ENCODE peak calls at places on chromosomes 4 and X, in six cellular contexts. B, N, T, C, D and Q are unnamed samples.

GRCh38 chrX:107450823-107451509 is 1.5 kb downstream of the FRMPD3 start:
- DNase-seq in B (no peak), N (peak), T (no peak), C (peak), D (peak), Q (no peak)

GRCh38 chr4:41957634-41958033 is 22.4 kb downstream of the TMEM33 start:
- DNase-seq in B (peak), N (peak), T (no peak), C (no peak), D (peak), Q (no peak)

GRCh38 chr4:91851456-91851855 is 452.3 kb upstream of the GRID2 start:
- DNase-seq in B (no peak), N (no peak), T (no peak), C (no peak), D (no peak), Q (no peak)

GRCh38 chr4:48241731-48242130 is 27.9 kb downstream of the TEC start:
- DNase-seq in B (no peak), N (no peak), T (no peak), C (no peak), D (no peak), Q (no peak)

GRCh38 chr4:112060212-112060611 is 85.0 kb upstream of the FAM241A start:
- DNase-seq in B (peak), N (peak), T (no peak), C (no peak), D (peak), Q (no peak)

GRCh38 chr4:168153596-168154440 is 61.5 kb downstream of the ANXA10 start:
- DNase-seq in B (peak), N (peak), T (peak), C (peak), D (peak), Q (no peak)

GRCh38 chr4:118322831-118323502 is 29.8 kb downstream of the PRSS12 start:
- DNase-seq in B (no peak), N (no peak), T (no peak), C (no peak), D (no peak), Q (no peak)

GRCh38 chr4:41963105-41963504 is 18.5 kb upstream of the DCAF4L1 start:
- DNase-seq in B (peak), N (peak), T (no peak), C (no peak), D (peak), Q (no peak)

GRCh38 chr4:151806511-151806927 is 45.7 kb upstream of the GATB start:
- DNase-seq in B (peak), N (no peak), T (no peak), C (no peak), D (peak), Q (no peak)

DNA sequence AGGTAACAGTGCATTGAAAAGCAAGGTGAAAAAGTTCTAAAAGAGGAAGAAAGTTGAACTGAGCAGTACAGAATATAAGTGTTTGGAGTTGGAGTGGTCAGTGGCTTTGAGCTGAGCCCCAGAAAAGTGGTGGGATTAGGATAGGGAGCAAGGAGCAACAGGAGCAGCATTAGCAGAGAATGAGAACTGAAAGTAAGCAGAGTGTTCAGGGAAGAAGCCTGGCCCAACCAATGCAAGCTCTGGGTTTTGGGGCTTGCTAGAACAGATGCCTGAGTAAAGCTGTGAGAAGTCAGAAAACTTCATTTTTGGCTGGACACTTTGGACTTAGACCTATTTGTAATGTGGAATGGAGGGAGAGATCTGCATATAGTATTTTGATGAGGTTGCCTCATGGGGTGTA is 17.8 kb downstream of the JADE1 start:
- DNase-seq in B (peak), N (no peak), T (no peak), C (no peak), D (no peak), Q (no peak)
- H3K27ac ChIP-seq in B (no peak), N (peak), T (no peak), C (no peak), D (no peak), Q (no peak)

GRCh38 chrX:14753436-14753835 is 119.4 kb downstream of the FANCB start:
- DNase-seq in B (no peak), N (no peak), T (no peak), C (no peak), D (no peak), Q (no peak)
- H3K27ac ChIP-seq in B (no peak), N (no peak), T (no peak), C (no peak), D (no peak), Q (no peak)

DNA sequence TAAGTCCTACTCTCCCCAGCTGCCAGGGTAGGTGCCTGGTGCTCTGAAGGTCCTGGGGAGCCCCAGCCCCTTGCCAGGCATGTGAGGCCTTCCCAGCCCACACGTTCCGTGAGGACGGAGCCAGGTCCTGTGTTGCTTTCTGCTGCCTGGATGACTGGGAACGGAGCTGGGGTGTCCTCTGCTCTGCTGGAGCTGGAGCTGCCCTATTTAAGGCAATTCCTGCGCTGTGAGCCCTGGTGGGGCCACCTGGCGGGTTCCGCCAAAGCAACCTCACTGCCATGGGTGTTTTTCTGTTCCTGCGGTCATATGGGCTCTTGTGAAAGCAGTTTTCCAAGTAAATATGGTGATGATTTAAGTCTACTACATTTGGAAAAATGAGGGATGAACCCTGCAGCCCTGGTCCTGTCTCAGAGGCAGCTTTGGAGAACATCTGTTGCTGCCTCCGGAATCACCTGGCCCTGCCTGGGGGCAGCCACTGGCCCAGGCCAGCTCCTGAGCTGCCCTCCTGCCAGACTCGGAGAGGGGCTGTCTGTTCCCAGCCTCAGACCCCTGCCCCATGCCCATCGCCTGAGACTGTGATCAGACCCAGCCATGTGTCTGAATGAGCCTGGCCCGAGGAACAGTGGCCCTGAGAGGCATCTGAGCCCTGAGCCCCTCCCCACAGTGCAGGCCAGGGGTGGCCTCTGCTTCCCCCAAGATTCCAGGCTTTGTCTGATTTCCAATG is 33.2 kb downstream of the FGFRL1 start:
- DNase-seq in B (no peak), N (no peak), T (no peak), C (no peak), D (no peak), Q (no peak)
- H3K27ac ChIP-seq in B (peak), N (no peak), T (no peak), C (no peak), D (no peak), Q (no peak)

DNA sequence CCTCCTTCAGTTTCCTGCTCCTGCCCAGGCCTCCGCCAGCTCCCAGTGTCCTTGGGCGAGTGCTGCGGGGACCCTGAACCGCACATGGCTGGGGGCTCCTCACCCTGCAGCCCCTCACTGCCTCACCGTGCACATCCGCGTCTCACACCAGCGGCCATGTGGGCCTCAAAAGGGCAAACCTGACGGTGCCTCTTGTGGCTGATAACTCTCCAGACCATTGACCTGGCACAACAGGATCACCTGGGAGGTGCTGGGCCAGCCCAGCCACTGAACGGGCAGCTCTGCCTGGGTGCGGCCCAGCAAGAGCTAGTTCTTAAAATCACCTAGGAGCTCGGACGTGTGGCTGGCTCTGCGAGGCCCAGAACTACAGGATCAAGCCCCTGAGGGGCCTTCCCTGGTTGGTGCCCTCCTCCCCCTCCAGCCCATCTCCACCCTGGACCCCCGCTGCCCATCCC is 4.1 kb upstream of the S100P start:
- DNase-seq in B (no peak), N (no peak), T (no peak), C (no peak), D (no peak), Q (no peak)
- H3K27ac ChIP-seq in B (peak), N (no peak), T (peak), C (peak), D (no peak), Q (no peak)

GRCh38 chr4:113760094-113760851 is 1.3 kb downstream of the CAMK2D start:
- DNase-seq in B (peak), N (peak), T (no peak), C (peak), D (peak), Q (no peak)
- H3K27ac ChIP-seq in B (peak), N (no peak), T (peak), C (peak), D (peak), Q (peak)